ENCODE peak calls at places on chromosomes 11 and 22, in six cellular contexts. One of them, this sample, is unnamed.

GRCh38 chr22:49046000-49046545 is 781.6 kb downstream of the BRD1 start:
- DNase-seq in transverse colon: no peak
- DNase-seq in spleen: no peak
- DNase-seq in prostate gland: no peak
- DNase-seq in HepG2: no peak
- DNase-seq in heart left ventricle: no peak
- DNase-seq in this sample: no peak

GRCh38 chr11:36309779-36310178 is 13.7 kb downstream of the PRR5L start:
- DNase-seq in transverse colon: no peak
- DNase-seq in spleen: no peak
- DNase-seq in prostate gland: no peak
- DNase-seq in HepG2: no peak
- DNase-seq in heart left ventricle: no peak
- DNase-seq in this sample: no peak

GRCh38 chr11:107591098-107591445 is at the start of gene ELMOD1:
- DNase-seq in transverse colon: peak; percentile 19
- DNase-seq in spleen: peak; percentile 78
- DNase-seq in prostate gland: no peak
- DNase-seq in HepG2: peak; percentile 7
- DNase-seq in heart left ventricle: peak; percentile 70
- DNase-seq in this sample: peak; percentile 52

GRCh38 chr11:94602430-94603372 is 35.5 kb downstream of the PIWIL4 start:
- DNase-seq in transverse colon: peak; percentile 65
- DNase-seq in spleen: no peak
- DNase-seq in prostate gland: peak; percentile 55
- DNase-seq in HepG2: peak; percentile 66
- DNase-seq in heart left ventricle: peak; percentile 60
- DNase-seq in this sample: peak; percentile 60

GRCh38 chr22:28024422-28024888 is 105.4 kb upstream of the PITPNB start:
- DNase-seq in transverse colon: no peak
- DNase-seq in spleen: peak; percentile 32
- DNase-seq in prostate gland: no peak
- DNase-seq in HepG2: no peak
- DNase-seq in heart left ventricle: no peak
- DNase-seq in this sample: peak; percentile 4

GRCh38 chr11:2930705-2931415 is 1.6 kb upstream of the PHLDA2 start:
- DNase-seq in transverse colon: peak; percentile 93
- DNase-seq in spleen: peak; percentile 89
- DNase-seq in prostate gland: peak; percentile 86
- DNase-seq in HepG2: peak; percentile 68
- DNase-seq in heart left ventricle: peak; percentile 81
- DNase-seq in this sample: peak; percentile 88

GRCh38 chr11:16034074-16034473 is 322.3 kb downstream of the SOX6 start:
- DNase-seq in transverse colon: no peak
- DNase-seq in spleen: no peak
- DNase-seq in prostate gland: no peak
- DNase-seq in HepG2: no peak
- DNase-seq in heart left ventricle: no peak
- DNase-seq in this sample: no peak

GRCh38 chr22:46027219-46028068 is 50.5 kb upstream of the WNT7B start:
- DNase-seq in transverse colon: peak; percentile 85
- DNase-seq in spleen: peak; percentile 86
- DNase-seq in prostate gland: no peak
- DNase-seq in HepG2: peak; percentile 46
- DNase-seq in heart left ventricle: peak; percentile 87
- DNase-seq in this sample: peak; percentile 86

GRCh38 chr11:33753304-33753703 is 17.1 kb upstream of the CD59 start:
- DNase-seq in transverse colon: no peak
- DNase-seq in spleen: no peak
- DNase-seq in prostate gland: no peak
- DNase-seq in HepG2: no peak
- DNase-seq in heart left ventricle: no peak
- DNase-seq in this sample: no peak

GRCh38 chr11:55726715-55727324 is 46.4 kb upstream of the OR5D13 start:
- DNase-seq in transverse colon: no peak
- DNase-seq in spleen: no peak
- DNase-seq in prostate gland: no peak
- DNase-seq in HepG2: no peak
- DNase-seq in heart left ventricle: no peak
- DNase-seq in this sample: no peak

GRCh38 chr22:48071305-48071704 is 1308.9 kb downstream of the TBC1D22A start:
- DNase-seq in transverse colon: no peak
- DNase-seq in spleen: no peak
- DNase-seq in prostate gland: no peak
- DNase-seq in HepG2: no peak
- DNase-seq in heart left ventricle: no peak
- DNase-seq in this sample: no peak

GRCh38 chr11:1208361-1209261 is 14.3 kb upstream of the MUC5B start:
- DNase-seq in transverse colon: peak; percentile 4
- DNase-seq in spleen: peak; percentile 61
- DNase-seq in prostate gland: no peak
- DNase-seq in HepG2: no peak
- DNase-seq in heart left ventricle: no peak
- DNase-seq in this sample: peak; percentile 9

GRCh38 chr11:68010058-68011041 is at the start of gene ALDH3B1:
- DNase-seq in transverse colon: peak; percentile 92
- DNase-seq in spleen: peak; percentile 93
- DNase-seq in prostate gland: peak; percentile 46
- DNase-seq in HepG2: peak; percentile 73
- DNase-seq in heart left ventricle: peak; percentile 94
- DNase-seq in this sample: peak; percentile 95

GRCh38 chr11:113048820-113049555 is 87.8 kb downstream of the NCAM1 start:
- DNase-seq in transverse colon: no peak
- DNase-seq in spleen: no peak
- DNase-seq in prostate gland: no peak
- DNase-seq in HepG2: no peak
- DNase-seq in heart left ventricle: no peak
- DNase-seq in this sample: no peak

GRCh38 chr11:117238221-117238620 is 5.8 kb downstream of the RNF214 start:
- DNase-seq in transverse colon: no peak
- DNase-seq in spleen: no peak
- DNase-seq in prostate gland: no peak
- DNase-seq in HepG2: no peak
- DNase-seq in heart left ventricle: no peak
- DNase-seq in this sample: no peak

GRCh38 chr11:74221816-74222215 is 50.7 kb downstream of the PPME1 start:
- DNase-seq in transverse colon: no peak
- DNase-seq in spleen: no peak
- DNase-seq in prostate gland: no peak
- DNase-seq in HepG2: no peak
- DNase-seq in heart left ventricle: no peak
- DNase-seq in this sample: no peak

GRCh38 chr11:93589347-93589746 is 46.2 kb upstream of the SMCO4 start:
- DNase-seq in transverse colon: peak; percentile 54
- DNase-seq in spleen: no peak
- DNase-seq in prostate gland: no peak
- DNase-seq in HepG2: no peak
- DNase-seq in heart left ventricle: no peak
- DNase-seq in this sample: no peak

GRCh38 chr22:27416553-27417427 is 384.8 kb downstream of the MN1 start:
- DNase-seq in transverse colon: no peak
- DNase-seq in spleen: no peak
- DNase-seq in prostate gland: peak; percentile 41
- DNase-seq in HepG2: no peak
- DNase-seq in heart left ventricle: no peak
- DNase-seq in this sample: no peak

GRCh38 chr11:100686476-100686875 is 612 bp upstream of the ARHGAP42 start:
- DNase-seq in transverse colon: no peak
- DNase-seq in spleen: no peak
- DNase-seq in prostate gland: no peak
- DNase-seq in HepG2: no peak
- DNase-seq in heart left ventricle: no peak
- DNase-seq in this sample: no peak

GRCh38 chr11:75196426-75196825 is 44.1 kb upstream of the TPBGL start:
- DNase-seq in transverse colon: no peak
- DNase-seq in spleen: no peak
- DNase-seq in prostate gland: no peak
- DNase-seq in HepG2: no peak
- DNase-seq in heart left ventricle: no peak
- DNase-seq in this sample: no peak

GRCh38 chr11:79397252-79397651 is 43.6 kb downstream of the TENM4 start:
- DNase-seq in transverse colon: no peak
- DNase-seq in spleen: no peak
- DNase-seq in prostate gland: no peak
- DNase-seq in HepG2: no peak
- DNase-seq in heart left ventricle: no peak
- DNase-seq in this sample: no peak

DNA sequence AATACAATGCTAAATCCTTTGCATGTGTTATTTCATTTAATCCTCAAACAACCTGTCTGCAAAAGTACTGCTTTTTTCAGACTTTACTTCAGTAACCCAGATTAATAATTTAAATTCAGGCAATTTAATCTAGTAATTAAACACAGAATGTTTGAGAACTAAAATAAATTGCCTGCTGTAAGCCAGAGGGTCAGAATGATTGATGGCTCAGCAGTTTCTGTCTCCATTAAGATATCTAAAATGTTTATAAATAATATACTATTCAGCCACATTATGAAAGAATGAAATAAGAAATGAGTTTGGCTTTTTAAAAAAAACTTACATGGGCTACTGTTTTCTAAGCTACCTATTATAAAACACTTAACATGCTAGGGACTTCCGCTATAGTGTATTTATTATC is 846.0 kb downstream of the FAM181B start:
- DNase-seq in transverse colon: no peak
- DNase-seq in spleen: no peak
- DNase-seq in prostate gland: no peak
- DNase-seq in HepG2: no peak
- DNase-seq in heart left ventricle: no peak
- DNase-seq in this sample: no peak
- TF ChIP-seq POLR2A in transverse colon: no peak
- TF ChIP-seq POLR2A in spleen: no peak
- TF ChIP-seq POLR2A in prostate gland: no peak
- TF ChIP-seq POLR2A in HepG2: no peak
- TF ChIP-seq POLR2A in heart left ventricle: no peak
- TF ChIP-seq POLR2A in this sample: no peak

DNA sequence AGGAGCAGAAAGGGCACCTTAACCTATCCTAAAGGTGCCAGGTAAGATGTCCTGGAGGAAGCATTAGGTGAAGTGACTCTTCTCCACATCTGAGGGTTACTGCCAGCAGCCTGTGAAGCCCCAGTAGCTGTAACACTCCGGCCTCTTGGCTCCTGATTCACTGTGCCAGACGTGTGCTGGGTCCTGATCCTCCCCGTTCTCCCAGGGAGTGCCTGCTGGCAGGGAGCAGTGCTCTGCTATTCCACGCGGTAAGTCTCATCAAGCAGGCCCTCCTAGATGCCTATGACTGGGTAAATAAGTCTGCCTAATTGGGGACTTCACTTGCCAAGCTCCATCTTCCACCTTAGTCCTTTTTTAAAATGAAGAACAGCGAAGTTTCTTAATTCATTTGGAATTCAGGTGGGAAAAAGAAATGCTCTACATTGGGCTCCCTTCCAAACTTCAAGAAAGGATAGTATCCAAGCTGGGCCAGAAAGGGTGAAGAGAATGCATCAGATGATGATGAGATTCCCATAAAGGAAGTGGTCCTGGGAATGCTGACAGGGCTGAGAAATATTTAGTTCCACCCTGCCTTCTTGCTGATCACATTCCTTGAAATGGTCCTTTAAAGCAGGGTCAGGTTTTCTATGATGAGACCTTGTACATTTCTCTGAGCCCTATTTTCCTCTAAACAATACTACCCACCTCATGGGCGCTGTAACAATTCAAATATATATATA is 188.0 kb downstream of the MAML2 start:
- DNase-seq in transverse colon: no peak
- DNase-seq in spleen: no peak
- DNase-seq in prostate gland: no peak
- DNase-seq in HepG2: no peak
- DNase-seq in heart left ventricle: no peak
- DNase-seq in this sample: no peak
- H3K4me1 ChIP-seq in transverse colon: peaks cover 39% of the 10 kb centered on the region
- H3K4me1 ChIP-seq in spleen: peaks cover 29% of the 10 kb centered on the region
- H3K4me1 ChIP-seq in prostate gland: peaks cover 16% of the 10 kb centered on the region
- H3K4me1 ChIP-seq in HepG2: peaks cover 55% of the 10 kb centered on the region
- H3K4me1 ChIP-seq in heart left ventricle: no peaks in the 10 kb centered on the region
- H3K4me1 ChIP-seq in this sample: peaks cover 11% of the 10 kb centered on the region

DNA sequence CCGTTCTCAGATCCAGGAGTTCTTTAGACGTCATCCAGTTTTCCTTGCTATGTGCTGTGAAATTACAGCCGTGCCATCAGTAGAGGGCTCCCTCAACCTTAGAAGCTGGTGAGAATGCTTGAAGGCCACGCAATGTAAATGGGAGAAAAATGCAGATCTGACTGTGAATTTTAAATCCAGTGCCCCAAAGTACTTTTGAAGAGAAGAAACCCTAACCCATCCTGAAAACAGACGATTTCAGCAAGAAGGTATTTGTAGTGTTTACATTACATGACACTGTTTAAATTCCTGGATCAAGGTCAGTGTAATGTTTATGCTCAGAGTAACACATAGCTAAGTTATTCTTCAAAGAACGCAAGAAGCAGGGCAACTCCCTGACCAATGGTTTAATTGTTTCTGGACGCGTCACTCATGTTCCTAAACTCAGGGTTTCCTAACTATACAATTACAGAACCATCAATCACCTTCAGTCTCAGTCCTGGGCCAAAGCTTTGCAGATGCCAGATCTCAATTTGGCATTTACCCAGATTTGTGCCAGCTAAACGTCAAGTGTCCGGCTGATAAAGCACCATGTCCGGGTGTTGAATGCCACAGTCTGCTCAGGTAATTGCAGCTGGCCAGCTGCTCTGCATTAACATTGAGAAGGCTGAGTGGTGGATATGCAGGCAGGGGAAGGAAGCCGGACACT is 38.2 kb downstream of the ADAMTS8 start:
- DNase-seq in transverse colon: no peak
- DNase-seq in spleen: no peak
- DNase-seq in prostate gland: no peak
- DNase-seq in HepG2: peak; percentile 66
- DNase-seq in heart left ventricle: no peak
- DNase-seq in this sample: peak; percentile 59
- H3K27ac ChIP-seq in transverse colon: peak overlapping the region; percentile 75
- H3K27ac ChIP-seq in spleen: no peak overlapping the region
- H3K27ac ChIP-seq in prostate gland: no peak overlapping the region
- H3K27ac ChIP-seq in HepG2: no peak overlapping the region
- H3K27ac ChIP-seq in heart left ventricle: peak overlapping the region; percentile 60
- H3K27ac ChIP-seq in this sample: peak overlapping the region; percentile 9

DNA sequence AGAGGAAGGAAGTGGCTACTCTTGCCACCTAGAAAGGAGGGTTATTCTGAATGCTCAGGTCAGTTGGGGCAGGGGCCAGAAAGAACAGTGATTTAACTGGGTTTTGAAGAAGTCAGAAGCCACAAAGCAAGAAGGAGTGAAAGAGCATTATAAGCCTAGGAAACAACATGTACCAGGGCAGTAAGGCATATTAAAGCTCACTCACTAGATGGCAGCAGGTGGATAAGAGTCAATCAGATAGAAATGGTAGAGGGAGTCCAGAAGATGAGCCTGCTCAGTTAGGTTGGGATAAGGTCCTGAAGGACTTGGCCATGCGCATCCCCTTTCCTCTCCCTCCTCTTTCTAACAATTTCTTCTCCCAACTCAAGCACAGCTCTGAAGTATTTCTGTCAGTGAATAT is 22.0 kb upstream of the PATE1 start:
- DNase-seq in transverse colon: no peak
- DNase-seq in spleen: no peak
- DNase-seq in prostate gland: no peak
- DNase-seq in HepG2: peak; percentile 22
- DNase-seq in heart left ventricle: no peak
- DNase-seq in this sample: no peak
- TF ChIP-seq POLR2A in transverse colon: no peak
- TF ChIP-seq POLR2A in spleen: no peak
- TF ChIP-seq POLR2A in prostate gland: no peak
- TF ChIP-seq POLR2A in HepG2: no peak
- TF ChIP-seq POLR2A in heart left ventricle: no peak
- TF ChIP-seq POLR2A in this sample: no peak